ENCODE peak calls at places on chromosome 11, in nine cellular contexts. N is kidney, R is sciatic nerve, B is AG09319, K is HTR-8/SVneo, V is lung microvascular endothelial cell, J is HT1080, A is psoas muscle, X is cardiac fibroblast. P is an unnamed sample.
A peak's percentile ranks its signal among the peaks of the same experiment; 100 is the strongest.

GRCh38 chr11:64810891-64811272 is 531 bp upstream of the MEN1 start:
- DNase-seq in N (peak; percentile 80), R (no peak), B (no peak), K (no peak), V (no peak), J (no peak), A (no peak), X (no peak), P (no peak)

GRCh38 chr11:120334332-120334731 is 1.9 kb upstream of the ARHGEF12 start:
- DNase-seq in N (no peak), R (no peak), B (no peak), K (no peak), V (no peak), J (no peak), A (no peak), X (no peak), P (peak; percentile 41)

GRCh38 chr11:61082161-61082870 is 20.0 kb upstream of the CD5 start:
- DNase-seq in N (no peak), R (no peak), B (no peak), K (no peak), V (no peak), J (peak; percentile 18), A (no peak), X (no peak), P (no peak)

GRCh38 chr11:86064236-86064803 is 4.6 kb downstream of the PICALM start:
- DNase-seq in N (no peak), R (no peak), B (no peak), K (no peak), V (peak; percentile 68), J (peak; percentile 61), A (no peak), X (peak; percentile 72), P (no peak)

GRCh38 chr11:34379081-34379480 is 21.3 kb upstream of the ABTB2 start:
- DNase-seq in N (no peak), R (no peak), B (no peak), K (peak; percentile 13), V (no peak), J (peak; percentile 67), A (no peak), X (peak; percentile 29), P (no peak)

GRCh38 chr11:24216488-24216887 is 280.4 kb upstream of the LUZP2 start:
- DNase-seq in N (no peak), R (no peak), B (no peak), K (no peak), V (no peak), J (no peak), A (no peak), X (no peak), P (no peak)

GRCh38 chr11:85653048-85653447 is 5.3 kb downstream of the TMEM126A start:
- DNase-seq in N (no peak), R (no peak), B (no peak), K (no peak), V (no peak), J (no peak), A (no peak), X (no peak), P (no peak)

GRCh38 chr11:70828498-70829159 is 423.7 kb downstream of the SHANK2 start:
- DNase-seq in N (no peak), R (no peak), B (no peak), K (no peak), V (no peak), J (no peak), A (no peak), X (no peak), P (peak; percentile 14)

GRCh38 chr11:27673979-27674663 is 26.1 kb downstream of the BDNF start:
- DNase-seq in N (no peak), R (no peak), B (no peak), K (no peak), V (no peak), J (no peak), A (no peak), X (no peak), P (no peak)

GRCh38 chr11:118618115-118618990 is 10.9 kb downstream of the PHLDB1 start:
- DNase-seq in N (peak; percentile 87), R (peak; percentile 86), B (no peak), K (peak; percentile 32), V (peak; percentile 91), J (peak; percentile 33), A (peak; percentile 75), X (peak; percentile 85), P (peak; percentile 95)

GRCh38 chr11:63020671-63021255 is 5.1 kb upstream of the SLC22A8 start:
- DNase-seq in N (no peak), R (peak; percentile 57), B (no peak), K (no peak), V (no peak), J (peak; percentile 14), A (no peak), X (no peak), P (no peak)

GRCh38 chr11:130409618-130410388 is 18.6 kb downstream of the ADAMTS8 start:
- DNase-seq in N (no peak), R (no peak), B (no peak), K (no peak), V (no peak), J (no peak), A (peak; percentile 39), X (no peak), P (no peak)

P was measured in pons.